ENCODE peak calls at places on chromosomes 11 and 22, in five cellular contexts. B is IMR-90, Y is neuronal stem cell, C is trophoblast cell, T is H1. Q is an unnamed sample.

GRCh38 chr11:109490953-109491733 is 69.2 kb downstream of the C11orf87 start:
- DNase-seq in B (peak), Y (no peak), C (no peak), T (no peak), Q (no peak)

GRCh38 chr22:24937114-24937513 is 9.4 kb downstream of the LHFPL7 start:
- DNase-seq in B (no peak), Y (no peak), C (no peak), T (no peak), Q (peak)

GRCh38 chr11:92002568-92002967 is 222.1 kb upstream of the FAT3 start:
- DNase-seq in B (no peak), Y (no peak), C (no peak), T (no peak), Q (no peak)

GRCh38 chr11:76667271-76667818 is 3.2 kb downstream of the LRRC32 start:
- DNase-seq in B (no peak), Y (no peak), C (peak), T (no peak), Q (no peak)

GRCh38 chr11:122099345-122100045 is 16.5 kb downstream of the BLID start:
- DNase-seq in B (peak), Y (no peak), C (no peak), T (no peak), Q (peak)

GRCh38 chr11:122140535-122140934 is 24.5 kb upstream of the BLID start:
- DNase-seq in B (peak), Y (no peak), C (no peak), T (no peak), Q (peak)

GRCh38 chr11:86670179-86670578 is 2.2 kb downstream of the ME3 start:
- DNase-seq in B (peak), Y (no peak), C (no peak), T (no peak), Q (peak)

GRCh38 chr22:42877597-42878340 is 20.7 kb upstream of the ARFGAP3 start:
- DNase-seq in B (no peak), Y (no peak), C (no peak), T (no peak), Q (no peak)

GRCh38 chr22:24225951-24226350 is 18.9 kb downstream of the GGT5 start:
- DNase-seq in B (no peak), Y (no peak), C (no peak), T (no peak), Q (no peak)

GRCh38 chr11:788009-788640 is 1.8 kb downstream of the CEND1 start:
- DNase-seq in B (no peak), Y (no peak), C (no peak), T (no peak), Q (no peak)

GRCh38 chr22:46574993-46575914 is 37.8 kb upstream of the CELSR1 start:
- DNase-seq in B (no peak), Y (no peak), C (peak), T (no peak), Q (peak)

GRCh38 chr11:14974021-14974698 is 2.0 kb upstream of the CALCA start:
- DNase-seq in B (no peak), Y (peak), C (no peak), T (peak), Q (peak)

GRCh38 chr11:3205261-3206127 is 13.1 kb downstream of the MRGPRG start:
- DNase-seq in B (no peak), Y (no peak), C (no peak), T (no peak), Q (no peak)

GRCh38 chr22:35914665-35915476 is 113.8 kb downstream of the RBFOX2 start:
- DNase-seq in B (peak), Y (peak), C (no peak), T (peak), Q (peak)

GRCh38 chr22:17808688-17809403 is 34.6 kb upstream of the BID start:
- DNase-seq in B (peak), Y (no peak), C (peak), T (no peak), Q (peak)

GRCh38 chr11:45322891-45323597 is 36.9 kb upstream of the SYT13 start:
- DNase-seq in B (no peak), Y (no peak), C (no peak), T (peak), Q (no peak)

GRCh38 chr11:99234534-99234933 is 213.8 kb downstream of the CNTN5 start:
- DNase-seq in B (no peak), Y (no peak), C (no peak), T (no peak), Q (no peak)

GRCh38 chr11:123054301-123055065 is 7.5 kb downstream of the HSPA8 start:
- DNase-seq in B (peak), Y (peak), C (peak), T (no peak), Q (peak)

GRCh38 chr11:14248577-14248976 is 110.4 kb downstream of the RRAS2 start:
- DNase-seq in B (no peak), Y (peak), C (no peak), T (no peak), Q (no peak)

GRCh38 chr11:23869673-23870072 is 627.2 kb upstream of the LUZP2 start:
- DNase-seq in B (no peak), Y (no peak), C (no peak), T (no peak), Q (no peak)

GRCh38 chr11:79375818-79376550 is 64.8 kb downstream of the TENM4 start:
- DNase-seq in B (no peak), Y (no peak), C (no peak), T (no peak), Q (no peak)

GRCh38 chr11:57426439-57426753 is 525 bp downstream of the SLC43A3 start:
- DNase-seq in B (no peak), Y (no peak), C (no peak), T (peak), Q (no peak)

GRCh38 chr11:97325693-97326092 is 935.9 kb downstream of the JRKL start:
- DNase-seq in B (no peak), Y (no peak), C (no peak), T (peak), Q (no peak)

GRCh38 chr22:48761546-48761945 is 1066.1 kb downstream of the BRD1 start:
- DNase-seq in B (no peak), Y (no peak), C (no peak), T (no peak), Q (no peak)

GRCh38 chr22:33438273-33438672 is 380.1 kb upstream of the SYN3 start:
- DNase-seq in B (peak), Y (no peak), C (no peak), T (no peak), Q (peak)

GRCh38 chr11:64000026-64000739 is 13.9 kb downstream of the OTUB1 start:
- DNase-seq in B (peak), Y (peak), C (peak), T (peak), Q (peak)

GRCh38 chr11:57643802-57644201 is 5.9 kb downstream of the YPEL4 start:
- DNase-seq in B (peak), Y (no peak), C (no peak), T (no peak), Q (peak)

GRCh38 chr11:134049303-134049702 is 19.6 kb upstream of the JAM3 start:
- DNase-seq in B (no peak), Y (no peak), C (no peak), T (no peak), Q (no peak)

GRCh38 chr11:70643642-70644041 is 245.3 kb downstream of the CTTN start:
- DNase-seq in B (no peak), Y (no peak), C (no peak), T (no peak), Q (no peak)

GRCh38 chr11:35736952-35737351 is 74.4 kb downstream of the TRIM44 start:
- DNase-seq in B (no peak), Y (no peak), C (no peak), T (no peak), Q (no peak)

GRCh38 chr11:19714093-19714386 is 1.4 kb downstream of the NAV2 start:
- DNase-seq in B (peak), Y (no peak), C (no peak), T (peak), Q (no peak)

GRCh38 chr11:70763606-70764005 is 365.3 kb downstream of the CTTN start:
- DNase-seq in B (peak), Y (no peak), C (no peak), T (no peak), Q (no peak)

GRCh38 chr11:68690671-68691401 is 6.5 kb downstream of the GAL start:
- DNase-seq in B (no peak), Y (no peak), C (no peak), T (peak), Q (no peak)

GRCh38 chr11:96154802-96155520 is 188.0 kb downstream of the MAML2 start:
- DNase-seq in B (peak), Y (no peak), C (peak), T (no peak), Q (peak)

GRCh38 chr11:106815209-106815608 is 203.1 kb downstream of the GUCY1A2 start:
- DNase-seq in B (no peak), Y (no peak), C (no peak), T (no peak), Q (no peak)

GRCh38 chr11:106821291-106821690 is 197.0 kb downstream of the GUCY1A2 start:
- DNase-seq in B (no peak), Y (peak), C (no peak), T (no peak), Q (no peak)

GRCh38 chr11:106813803-106814202 is 204.5 kb downstream of the GUCY1A2 start:
- DNase-seq in B (no peak), Y (no peak), C (no peak), T (no peak), Q (no peak)

GRCh38 chr11:106818416-106818815 is 199.9 kb downstream of the GUCY1A2 start:
- DNase-seq in B (no peak), Y (no peak), C (no peak), T (no peak), Q (no peak)
- H2AFZ ChIP-seq in B (no peak), Y (no peak), C (no peak), T (no peak), Q (no peak)

DNA sequence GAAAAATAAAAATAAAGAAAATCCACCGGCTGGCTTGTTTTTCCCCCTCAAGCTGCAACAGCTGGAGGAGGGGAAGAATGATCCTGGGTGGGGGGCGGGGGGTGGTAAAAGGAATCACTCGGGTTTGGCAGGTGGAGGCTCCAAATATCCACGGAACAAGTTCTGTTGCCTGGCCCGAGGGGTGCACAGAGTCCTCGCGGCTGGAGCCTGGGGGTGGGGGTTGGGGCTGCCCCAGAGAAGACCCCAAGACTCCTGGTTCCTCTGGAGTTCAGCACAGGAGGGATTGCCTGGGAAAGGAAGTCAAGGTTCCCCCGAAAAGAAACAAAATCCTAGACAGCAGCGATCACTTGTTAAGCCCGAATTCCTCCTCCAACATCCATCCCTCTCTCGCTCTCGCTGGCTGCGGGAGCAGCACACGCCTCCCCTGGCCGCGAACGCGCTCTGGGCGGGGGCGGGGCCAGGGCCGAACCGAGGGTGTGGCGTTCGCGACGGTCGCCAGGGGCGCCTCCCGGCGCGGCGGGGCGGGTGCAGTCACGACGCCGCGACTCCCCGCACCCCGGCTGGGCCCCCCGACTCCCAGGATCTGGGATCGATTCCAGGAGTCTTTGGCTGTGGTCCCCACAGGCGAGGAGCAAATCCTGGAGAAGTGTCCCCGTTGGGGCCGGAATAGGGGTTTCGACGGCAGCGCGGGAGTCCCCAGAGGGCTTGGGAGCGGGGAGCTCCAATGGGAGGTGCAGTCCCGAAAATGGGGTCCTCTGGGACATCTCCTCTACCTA is at the start of gene KCNA4:
- DNase-seq in B (no peak), Y (peak), C (no peak), T (peak), Q (no peak)
- H3K4me3 ChIP-seq in B (no peak), Y (no peak), C (peak), T (peak), Q (peak)

DNA sequence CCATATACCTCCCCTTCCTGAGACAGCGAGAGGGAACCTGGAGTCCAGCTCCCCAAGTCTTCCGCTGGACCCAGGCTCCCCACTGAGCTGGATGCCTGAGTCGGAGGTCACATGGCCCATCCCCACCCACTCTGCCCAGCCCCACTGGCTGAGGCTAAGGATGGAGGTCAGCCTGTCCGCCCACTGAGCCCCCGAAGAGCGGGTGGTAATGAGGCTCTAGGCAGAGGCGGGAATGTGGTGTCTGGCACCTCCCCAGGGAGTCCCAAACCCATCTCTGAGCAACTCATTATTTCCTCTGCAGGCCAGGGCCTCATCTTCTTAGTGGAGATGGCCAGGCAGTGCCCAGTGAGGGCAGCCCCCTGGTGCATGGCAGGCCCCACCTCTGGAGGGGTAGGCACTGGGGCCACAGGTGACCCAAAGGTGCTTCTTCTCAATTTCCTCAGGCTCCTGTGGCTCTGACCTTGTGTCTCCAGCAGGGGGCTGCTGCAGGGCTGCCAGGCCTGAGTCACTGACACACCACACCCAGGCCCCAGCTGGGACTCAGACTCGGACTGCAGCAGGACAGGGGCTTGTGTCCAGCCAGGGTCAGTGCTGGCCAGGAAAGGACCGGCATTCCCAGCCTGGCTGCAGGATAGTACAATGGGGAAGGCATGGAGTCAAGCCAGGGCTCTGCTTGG is 10.2 kb upstream of the PDE2A start:
- DNase-seq in B (peak), Y (no peak), C (peak), T (peak), Q (peak)
- H2BK5ac ChIP-seq in B (no peak), Y (peak), C (no peak), T (no peak), Q (no peak)

GRCh38 chr11:124753207-124753606 is 1.2 kb upstream of the VSIG2 start:
- DNase-seq in B (no peak), Y (no peak), C (no peak), T (no peak), Q (no peak)

GRCh38 chr11:124751391-124751740 is 689 bp downstream of the VSIG2 start:
- DNase-seq in B (no peak), Y (no peak), C (no peak), T (peak), Q (no peak)

GRCh38 chr11:124751741-124752470 is at the start of gene VSIG2:
- DNase-seq in B (no peak), Y (no peak), C (no peak), T (peak), Q (no peak)

GRCh38 chr11:124753624-124754023 is 1.6 kb upstream of the VSIG2 start:
- DNase-seq in B (no peak), Y (no peak), C (no peak), T (no peak), Q (no peak)

DNA sequence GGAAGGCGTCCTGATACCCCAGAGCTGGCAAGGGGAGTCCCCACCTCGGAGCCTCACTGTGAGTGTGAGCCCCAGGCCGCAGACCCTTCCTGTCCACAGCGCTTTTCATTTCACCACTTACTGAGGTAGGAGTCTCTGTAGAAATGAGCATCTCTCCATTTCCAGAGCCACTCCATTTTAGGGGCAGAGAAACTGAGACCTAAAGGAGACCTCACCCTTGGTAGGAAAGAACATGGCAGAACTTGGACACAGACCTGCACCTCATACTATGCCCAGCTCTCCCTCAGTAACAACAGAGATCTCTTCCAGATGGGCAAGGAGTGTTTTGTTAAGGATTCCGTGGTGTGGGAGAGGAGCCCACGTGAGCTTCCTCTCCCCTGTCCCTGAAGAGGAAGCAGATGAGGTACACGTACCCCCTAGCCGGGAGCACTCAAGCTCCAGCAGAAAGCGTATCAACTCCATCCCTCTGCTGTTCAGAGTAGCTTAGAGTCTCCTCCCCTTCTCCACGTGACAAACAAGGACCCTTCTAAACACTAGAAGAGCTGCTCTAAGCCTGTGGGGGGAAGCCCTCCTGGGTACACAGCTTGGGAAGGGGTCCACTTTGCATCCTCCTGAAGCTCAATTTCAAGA is 531 bp upstream of the VSIG2 start:
- DNase-seq in B (no peak), Y (no peak), C (no peak), T (peak), Q (no peak)
- H2AFZ ChIP-seq in B (peak), Y (peak), C (no peak), T (no peak), Q (no peak)

GRCh38 chr11:10793470-10794255 is 15.1 kb downstream of the EIF4G2 start:
- DNase-seq in B (no peak), Y (no peak), C (no peak), T (no peak), Q (no peak)

GRCh38 chr11:10797561-10797960 is 11.2 kb downstream of the EIF4G2 start:
- DNase-seq in B (no peak), Y (no peak), C (no peak), T (no peak), Q (no peak)

GRCh38 chr11:10798330-10798980 is 10.3 kb downstream of the EIF4G2 start:
- DNase-seq in B (no peak), Y (no peak), C (no peak), T (no peak), Q (no peak)

GRCh38 chr11:10796191-10796590 is 12.5 kb downstream of the EIF4G2 start:
- DNase-seq in B (no peak), Y (no peak), C (no peak), T (no peak), Q (peak)

GRCh38 chr11:10792385-10793068 is 16.2 kb downstream of the EIF4G2 start:
- DNase-seq in B (peak), Y (peak), C (peak), T (peak), Q (peak)
- H3K4me3 ChIP-seq in B (no peak), Y (no peak), C (no peak), T (no peak), Q (peak)

DNA sequence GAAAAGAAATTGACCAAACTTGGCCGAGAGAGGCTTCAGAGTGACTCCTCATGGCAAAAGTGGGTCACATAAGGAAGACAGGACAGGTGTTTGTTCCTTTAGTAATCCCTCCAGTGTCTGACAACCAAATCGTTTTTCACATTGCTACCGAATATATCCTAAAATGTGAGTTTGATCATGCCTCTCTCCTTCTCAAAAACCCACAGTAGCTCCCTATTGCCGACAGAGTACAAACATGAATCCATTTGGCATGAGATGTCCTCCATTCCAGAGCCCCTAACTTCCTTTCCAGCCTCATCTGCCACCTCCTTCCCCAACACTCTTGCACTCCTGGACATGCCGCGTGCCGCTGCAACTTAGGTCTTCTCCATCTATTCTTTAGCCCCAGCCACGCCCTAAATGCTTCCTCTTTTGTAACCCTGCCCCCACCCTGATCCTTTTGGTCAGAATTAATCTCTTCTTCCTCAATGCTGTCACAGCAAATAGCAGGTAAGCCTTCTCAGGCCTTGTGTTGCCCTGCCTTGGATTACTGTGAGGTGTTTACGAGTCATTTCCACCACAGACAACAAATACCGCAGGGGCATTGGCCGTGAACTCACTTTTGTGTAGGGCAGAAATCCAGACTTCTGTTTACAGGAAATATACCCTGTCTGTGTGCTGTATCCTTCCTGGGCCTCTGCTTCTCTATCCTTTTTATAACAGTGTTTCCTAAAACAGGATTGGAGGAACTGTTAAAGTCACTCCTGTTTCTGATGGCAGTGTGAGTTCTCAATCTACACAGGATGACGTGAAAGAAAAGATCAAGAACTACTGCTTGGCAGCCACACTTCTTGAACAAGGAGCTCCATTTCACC is 66.0 kb upstream of the FTH1 start:
- DNase-seq in B (no peak), Y (no peak), C (no peak), T (no peak), Q (no peak)
- H2BK5ac ChIP-seq in B (no peak), Y (no peak), C (no peak), T (no peak), Q (no peak)

GRCh38 chr22:19291218-19291579 is 320 bp downstream of the CLTCL1 start:
- DNase-seq in B (no peak), Y (no peak), C (no peak), T (peak), Q (no peak)
- H2AFZ ChIP-seq in B (peak), Y (peak), C (peak), T (no peak), Q (peak)